ENCODE peak calls at places on chromosomes 11 and 22, in four cellular contexts. X, C, S and J are unnamed samples. For H3K4me1, the result is how much of the 10 kb centered on the place peaks cover.

GRCh38 chr22:47835726-47836125 is 1073.3 kb downstream of the TBC1D22A start:
- DNase-seq in X (no peak), C (no peak), S (no peak), J (no peak)

GRCh38 chr11:119726585-119727522 is 2.1 kb downstream of the NECTIN1 start:
- DNase-seq in X (no peak), C (peak), S (no peak), J (no peak)

GRCh38 chr22:49613871-49614270 is 213.8 kb downstream of the BRD1 start:
- DNase-seq in X (no peak), C (no peak), S (no peak), J (no peak)

GRCh38 chr11:130476200-130476921 is 27.9 kb downstream of the ADAMTS15 start:
- DNase-seq in X (no peak), C (no peak), S (peak), J (peak)

GRCh38 chr11:7060828-7061227 is 28.0 kb upstream of the RBMXL2 start:
- DNase-seq in X (no peak), C (no peak), S (no peak), J (no peak)

GRCh38 chr11:85643255-85643654 is 4.5 kb upstream of the TMEM126A start:
- DNase-seq in X (no peak), C (peak), S (no peak), J (peak)

GRCh38 chr22:50443202-50443601 is 31.6 kb downstream of the SBF1 start:
- DNase-seq in X (no peak), C (no peak), S (no peak), J (no peak)

GRCh38 chr11:128156486-128156885 is 430.9 kb downstream of the ETS1 start:
- DNase-seq in X (no peak), C (no peak), S (no peak), J (no peak)

GRCh38 chr11:112320668-112321067 is 60.0 kb upstream of the PLET1 start:
- DNase-seq in X (no peak), C (peak), S (peak), J (peak)

GRCh38 chr11:85346484-85346883 is 280.7 kb downstream of the DLG2 start:
- DNase-seq in X (no peak), C (no peak), S (no peak), J (no peak)

GRCh38 chr22:37521236-37521739 is 2.1 kb upstream of the CARD10 start:
- DNase-seq in X (no peak), C (no peak), S (peak), J (no peak)

GRCh38 chr11:12087075-12087775 is 23.2 kb upstream of the MICAL2 start:
- DNase-seq in X (no peak), C (no peak), S (peak), J (no peak)

GRCh38 chr11:95556342-95557151 is 233.0 kb downstream of the FAM76B start:
- DNase-seq in X (no peak), C (no peak), S (no peak), J (no peak)

GRCh38 chr11:75735181-75735845 is 17.7 kb downstream of the MOGAT2 start:
- DNase-seq in X (no peak), C (no peak), S (no peak), J (no peak)

GRCh38 chr11:30735946-30736345 is 149.8 kb upstream of the MPPED2 start:
- DNase-seq in X (no peak), C (no peak), S (no peak), J (no peak)

GRCh38 chr11:128552783-128553661 is 34.3 kb downstream of the ETS1 start:
- DNase-seq in X (peak), C (no peak), S (no peak), J (no peak)

GRCh38 chr22:37664249-37665101 is 6.0 kb downstream of the PDXP start:
- DNase-seq in X (no peak), C (no peak), S (no peak), J (no peak)

GRCh38 chr11:118923721-118924587 is 1.8 kb downstream of the BCL9L start:
- DNase-seq in X (no peak), C (peak), S (peak), J (no peak)

GRCh38 chr11:5550440-5551095 is 2.2 kb upstream of the OR52H1 start:
- DNase-seq in X (no peak), C (no peak), S (no peak), J (no peak)

GRCh38 chr11:77042111-77042726 is 8.0 kb downstream of the B3GNT6 start:
- DNase-seq in X (no peak), C (no peak), S (no peak), J (no peak)

GRCh38 chr11:117831661-117832415 is 7.3 kb upstream of the FXYD2 start:
- DNase-seq in X (peak), C (no peak), S (no peak), J (peak)

GRCh38 chr11:110988731-110989130 is 256.8 kb upstream of the POU2AF2 start:
- DNase-seq in X (no peak), C (no peak), S (no peak), J (no peak)

GRCh38 chr11:22337571-22338464 is at the start of gene SLC17A6:
- DNase-seq in X (no peak), C (peak), S (no peak), J (no peak)

GRCh38 chr11:2793781-2794418 is 91.7 kb downstream of the CDKN1C start:
- DNase-seq in X (no peak), C (peak), S (no peak), J (peak)

GRCh38 chr11:27280131-27280530 is 82.9 kb downstream of the CCDC34 start:
- DNase-seq in X (no peak), C (no peak), S (no peak), J (no peak)

GRCh38 chr11:10481567-10482349 is 26.7 kb downstream of the AMPD3 start:
- DNase-seq in X (no peak), C (no peak), S (no peak), J (no peak)

GRCh38 chr22:20208713-20209310 is 58.0 kb upstream of the CCDC188 start:
- DNase-seq in X (no peak), C (peak), S (no peak), J (no peak)

GRCh38 chr22:19181786-19182471 is 3.4 kb upstream of the SLC25A1 start:
- DNase-seq in X (no peak), C (no peak), S (no peak), J (no peak)

GRCh38 chr22:31683181-31684105 is 21.4 kb upstream of the PISD start:
- DNase-seq in X (no peak), C (no peak), S (no peak), J (no peak)

GRCh38 chr11:19460718-19461405 is 220.1 kb upstream of the E2F8 start:
- DNase-seq in X (no peak), C (no peak), S (peak), J (peak)

GRCh38 chr11:76551400-76551799 is 106.6 kb downstream of the EMSY start:
- DNase-seq in X (no peak), C (no peak), S (no peak), J (no peak)

GRCh38 chr22:43210631-43211515 is 23.9 kb upstream of the TTLL12 start:
- DNase-seq in X (no peak), C (no peak), S (no peak), J (no peak)

GRCh38 chr11:118241191-118242098 is 10.7 kb downstream of the MPZL3 start:
- DNase-seq in X (no peak), C (peak), S (peak), J (no peak)

DNA sequence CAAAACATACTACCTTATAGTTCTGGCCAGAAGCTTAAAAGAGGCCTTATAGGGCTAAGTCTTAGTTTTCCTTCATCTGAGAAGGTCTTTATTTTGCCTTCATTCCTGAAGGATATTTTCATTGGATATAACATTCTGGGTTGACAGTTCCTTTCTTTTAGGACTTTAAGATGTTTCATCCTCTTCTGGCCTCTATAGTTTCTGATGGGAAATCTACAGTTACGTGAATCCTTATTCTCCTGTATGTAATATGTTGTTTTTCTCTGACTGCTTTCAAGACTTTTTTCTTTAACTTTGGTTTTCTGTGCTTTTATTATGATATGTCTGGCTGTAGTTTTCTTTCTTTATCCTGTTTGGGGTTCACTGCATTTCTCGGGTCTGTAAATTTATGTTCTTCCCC is 48.2 kb downstream of the BCR start:
- DNase-seq in X (no peak), C (no peak), S (no peak), J (no peak)
- H3K4me1 ChIP-seq in X (under half), C (under half), S (under half), J (under half)

DNA sequence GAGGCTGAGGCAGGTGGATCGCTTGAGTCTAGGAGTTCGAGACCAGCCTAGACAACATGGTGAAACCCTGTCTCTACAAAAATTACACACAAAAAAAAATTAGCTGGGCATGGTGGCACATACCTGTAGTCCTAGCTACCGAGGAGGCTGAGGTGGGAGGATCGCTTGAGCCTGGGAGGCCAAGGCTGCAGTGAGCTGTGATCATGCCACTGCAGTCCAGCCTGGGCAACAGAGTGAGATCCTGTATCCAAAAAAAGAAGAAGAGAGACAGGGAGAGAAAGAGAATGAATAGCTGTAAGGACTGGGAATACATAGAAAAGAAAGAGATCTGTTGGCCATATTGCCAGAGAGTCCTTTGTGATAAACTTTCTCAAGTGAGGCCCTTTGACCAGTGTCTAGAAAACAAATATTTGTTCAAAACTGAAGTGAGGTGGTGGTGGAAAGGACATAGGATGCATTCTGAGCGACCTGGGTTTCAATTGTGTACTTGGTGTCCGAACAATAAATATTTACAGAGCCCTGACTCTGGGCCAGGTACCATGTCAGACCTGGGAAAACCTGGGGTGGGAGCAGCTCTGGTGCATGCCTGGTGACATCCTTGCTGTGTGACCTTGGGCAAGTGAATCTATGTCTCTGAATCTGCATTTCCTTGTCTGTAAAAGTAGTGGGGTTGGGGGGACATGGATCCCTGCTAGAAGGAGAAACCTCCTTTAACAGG is 89.6 kb upstream of the CRYBB3 start:
- DNase-seq in X (no peak), C (peak), S (no peak), J (no peak)
- H3K4me3 ChIP-seq in X (no peak), C (no peak), S (no peak), J (no peak)

DNA sequence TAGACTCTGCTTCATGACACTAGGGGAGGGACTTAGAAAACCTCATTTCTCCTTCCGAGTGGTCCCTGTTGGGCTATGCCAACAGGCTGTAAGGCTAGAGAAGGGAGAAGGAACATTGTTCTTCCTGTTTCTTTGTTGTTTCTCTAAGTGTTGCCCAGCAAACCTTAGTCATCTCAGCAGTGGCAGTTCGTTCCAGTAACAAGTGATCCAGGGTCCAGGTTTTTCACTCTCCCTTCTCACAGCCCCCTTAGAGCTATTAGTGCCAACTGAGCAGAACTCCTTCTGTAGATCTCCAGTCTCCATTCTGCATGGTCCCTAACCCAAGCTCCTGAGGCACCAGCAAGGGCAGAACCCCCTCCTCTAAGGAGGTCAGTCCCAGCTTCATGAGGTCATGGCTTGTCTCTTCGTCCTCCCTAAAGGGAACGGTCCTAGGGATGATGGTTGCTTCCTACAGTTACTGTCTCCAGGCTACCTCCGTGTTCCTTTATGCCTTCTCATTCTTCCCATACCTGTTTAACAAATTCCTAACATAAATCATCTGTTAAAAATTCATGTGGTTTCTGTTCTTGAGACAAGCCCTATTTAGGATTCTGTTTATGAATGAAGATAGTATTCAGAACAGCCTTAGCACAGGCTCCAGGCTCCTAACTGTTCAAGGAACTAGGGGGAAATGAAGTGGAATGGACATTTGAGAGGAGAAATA is 168.6 kb upstream of the UBASH3B start:
- DNase-seq in X (no peak), C (no peak), S (no peak), J (no peak)
- TF ChIP-seq CTCF in X (no peak), C (no peak), S (no peak), J (no peak)

GRCh38 chr11:59551651-59552521 is 40.5 kb downstream of the OR4D9 start:
- DNase-seq in X (no peak), C (peak), S (no peak), J (peak)
- H3K4me1 ChIP-seq in X (under half), C (under half), S (under half), J (under half)

GRCh38 chr22:38864361-38865191 is 7.4 kb downstream of the CBX6 start:
- DNase-seq in X (no peak), C (peak), S (no peak), J (peak)
- H3K4me3 ChIP-seq in X (no peak), C (no peak), S (no peak), J (no peak)

DNA sequence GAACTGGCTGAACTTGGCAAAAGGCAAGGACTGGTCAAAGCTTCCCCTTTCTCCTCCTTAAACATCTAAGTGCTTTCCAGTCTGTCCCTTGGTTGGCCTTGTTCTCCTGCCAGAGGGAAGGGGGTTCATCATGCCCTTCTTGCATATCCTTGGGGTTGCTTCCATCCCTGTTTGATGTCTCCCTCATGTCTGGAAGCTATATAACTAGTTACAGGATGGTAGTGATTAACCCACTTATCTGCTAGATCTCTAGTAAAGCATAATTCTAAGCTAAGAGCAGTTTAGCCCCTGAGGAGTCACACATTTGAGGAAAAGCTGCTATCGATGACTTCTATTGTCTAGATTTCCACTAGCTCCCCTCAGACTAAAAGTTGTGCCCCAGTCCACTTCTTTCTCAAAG is 22.9 kb downstream of the APOL5 start:
- DNase-seq in X (no peak), C (no peak), S (no peak), J (no peak)
- TF ChIP-seq CTCF in X (no peak), C (no peak), S (no peak), J (no peak)

DNA sequence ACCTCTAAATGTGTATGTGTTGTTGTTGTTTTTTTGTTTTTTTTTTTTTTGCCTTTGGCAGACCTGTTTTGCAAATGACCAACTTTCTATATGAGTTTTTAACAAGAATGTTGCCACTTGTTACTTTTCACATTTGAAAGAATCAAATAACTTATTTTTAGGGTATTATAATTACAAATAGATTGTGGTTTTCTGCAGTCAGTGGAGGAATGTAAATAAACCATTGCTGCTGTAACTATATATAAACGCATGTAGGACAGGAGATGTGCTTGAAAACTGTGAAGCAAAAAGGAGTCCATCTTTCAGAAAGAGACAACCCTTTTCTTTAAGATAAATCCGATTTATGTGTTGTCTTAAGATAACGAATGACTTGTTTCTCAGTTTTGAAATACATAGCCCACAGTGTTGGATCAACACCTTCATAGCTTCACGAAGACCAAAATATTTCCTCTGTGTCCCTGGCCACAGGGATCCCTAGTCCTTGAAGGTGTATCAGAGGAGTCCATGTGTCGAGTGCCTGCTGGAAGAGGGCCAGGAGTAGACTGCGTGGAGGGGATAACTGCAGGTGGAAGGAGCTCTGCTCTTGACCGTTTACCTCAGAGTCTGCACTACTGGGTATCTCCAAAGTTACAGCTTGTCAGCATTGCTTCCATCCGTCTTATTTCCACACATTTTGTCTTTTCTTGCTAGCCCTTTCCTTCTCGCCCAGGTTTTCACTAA is 24.7 kb downstream of the TNRC6B start:
- DNase-seq in X (no peak), C (no peak), S (no peak), J (no peak)
- H3K4me1 ChIP-seq in X (under half), C (under half), S (under half), J (under half)

GRCh38 chr11:83285131-83285770 is 916 bp downstream of the CCDC90B start:
- DNase-seq in X (no peak), C (no peak), S (no peak), J (no peak)

GRCh38 chr11:83287631-83288030 is 1.5 kb upstream of the CCDC90B start:
- DNase-seq in X (peak), C (no peak), S (no peak), J (no peak)

GRCh38 chr11:83282084-83282716 is 4.0 kb downstream of the CCDC90B start:
- DNase-seq in X (no peak), C (no peak), S (no peak), J (no peak)

GRCh38 chr11:83285771-83286528 is at the start of gene CCDC90B:
- DNase-seq in X (peak), C (peak), S (peak), J (peak)

GRCh38 chr11:83284501-83285051 is 1.6 kb downstream of the CCDC90B start:
- DNase-seq in X (no peak), C (no peak), S (no peak), J (no peak)
- H3K4me3 ChIP-seq in X (peak), C (no peak), S (peak), J (peak)

GRCh38 chr11:17505146-17505545 is 28.5 kb upstream of the ABCC8 start:
- DNase-seq in X (no peak), C (no peak), S (no peak), J (no peak)

GRCh38 chr11:17508306-17508705 is 31.7 kb upstream of the ABCC8 start:
- DNase-seq in X (no peak), C (no peak), S (no peak), J (peak)

GRCh38 chr11:17508816-17509215 is 32.2 kb upstream of the ABCC8 start:
- DNase-seq in X (no peak), C (no peak), S (no peak), J (no peak)

GRCh38 chr11:17506314-17506713 is 29.7 kb upstream of the ABCC8 start:
- DNase-seq in X (no peak), C (no peak), S (no peak), J (no peak)

GRCh38 chr11:17506942-17507341 is 30.3 kb upstream of the ABCC8 start:
- DNase-seq in X (no peak), C (no peak), S (no peak), J (no peak)
- TF ChIP-seq CTCF in X (no peak), C (no peak), S (no peak), J (no peak)

GRCh38 chr11:48104562-48104924 is 112.1 kb upstream of the OR4B1 start:
- DNase-seq in X (no peak), C (no peak), S (no peak), J (no peak)
- H3K4me1 ChIP-seq in X (under half), C (under half), S (under half), J (under half)